ENCODE peak calls at places on chromosomes 13 and 19, in six cellular contexts. One of them, this sample, is unnamed.

GRCh38 chr13:46010148-46010547 is 42.4 kb downstream of the ZC3H13 start:
- DNase-seq in activated CD8-positive, alpha-beta memory T cell treated with anti-CD3 and anti-CD28 coated beads for 1 hour: no peak
- DNase-seq in activated naive CD8-positive, alpha-beta T cell treated with anti-CD3 and anti-CD28 coated beads, Interleukin-2, amount 10 ng/mL, durations not matched to agents 7 days and 5 days: no peak
- DNase-seq in dorsolateral prefrontal cortex: no peak
- DNase-seq in GM13977: no peak
- DNase-seq in fibroblast of the aortic adventitia: peak; percentile 2
- DNase-seq in this sample: no peak

GRCh38 chr19:18450934-18451836 is 13.3 kb upstream of the ISYNA1 start:
- DNase-seq in dorsolateral prefrontal cortex: peak; percentile 86
- DNase-seq in activated naive CD8-positive, alpha-beta T cell treated with anti-CD3 and anti-CD28 coated beads, Interleukin-2, amount 10 ng/mL, durations not matched to agents 7 days and 5 days: peak; percentile 96
- DNase-seq in activated CD8-positive, alpha-beta memory T cell treated with anti-CD3 and anti-CD28 coated beads for 1 hour: peak; percentile 84
- DNase-seq in GM13977: peak; percentile 91
- DNase-seq in fibroblast of the aortic adventitia: peak; percentile 74
- DNase-seq in this sample: peak; percentile 82

GRCh38 chr19:11465605-11466004 is 15.2 kb downstream of the ELAVL3 start:
- DNase-seq in dorsolateral prefrontal cortex: no peak
- DNase-seq in GM13977: no peak
- DNase-seq in activated naive CD8-positive, alpha-beta T cell treated with anti-CD3 and anti-CD28 coated beads, Interleukin-2, amount 10 ng/mL, durations not matched to agents 7 days and 5 days: no peak
- DNase-seq in fibroblast of the aortic adventitia: no peak
- DNase-seq in activated CD8-positive, alpha-beta memory T cell treated with anti-CD3 and anti-CD28 coated beads for 1 hour: no peak
- DNase-seq in this sample: no peak

GRCh38 chr13:99992912-99993311 is 11.3 kb downstream of the ZIC2 start:
- DNase-seq in activated naive CD8-positive, alpha-beta T cell treated with anti-CD3 and anti-CD28 coated beads, Interleukin-2, amount 10 ng/mL, durations not matched to agents 7 days and 5 days: no peak
- DNase-seq in fibroblast of the aortic adventitia: no peak
- DNase-seq in activated CD8-positive, alpha-beta memory T cell treated with anti-CD3 and anti-CD28 coated beads for 1 hour: no peak
- DNase-seq in GM13977: no peak
- DNase-seq in dorsolateral prefrontal cortex: no peak
- DNase-seq in this sample: no peak

GRCh38 chr19:38307076-38307475 is 3.0 kb downstream of the C19orf33 start:
- DNase-seq in fibroblast of the aortic adventitia: no peak
- DNase-seq in activated naive CD8-positive, alpha-beta T cell treated with anti-CD3 and anti-CD28 coated beads, Interleukin-2, amount 10 ng/mL, durations not matched to agents 7 days and 5 days: no peak
- DNase-seq in dorsolateral prefrontal cortex: no peak
- DNase-seq in activated CD8-positive, alpha-beta memory T cell treated with anti-CD3 and anti-CD28 coated beads for 1 hour: no peak
- DNase-seq in GM13977: no peak
- DNase-seq in this sample: no peak

GRCh38 chr13:75687145-75687763 is 51.1 kb downstream of the LMO7 start:
- DNase-seq in GM13977: no peak
- DNase-seq in activated CD8-positive, alpha-beta memory T cell treated with anti-CD3 and anti-CD28 coated beads for 1 hour: no peak
- DNase-seq in dorsolateral prefrontal cortex: no peak
- DNase-seq in activated naive CD8-positive, alpha-beta T cell treated with anti-CD3 and anti-CD28 coated beads, Interleukin-2, amount 10 ng/mL, durations not matched to agents 7 days and 5 days: no peak
- DNase-seq in fibroblast of the aortic adventitia: peak; percentile 78
- DNase-seq in this sample: no peak

GRCh38 chr19:49954092-49954825 is 6.7 kb downstream of the SIGLEC11 start:
- DNase-seq in activated naive CD8-positive, alpha-beta T cell treated with anti-CD3 and anti-CD28 coated beads, Interleukin-2, amount 10 ng/mL, durations not matched to agents 7 days and 5 days: no peak
- DNase-seq in activated CD8-positive, alpha-beta memory T cell treated with anti-CD3 and anti-CD28 coated beads for 1 hour: no peak
- DNase-seq in dorsolateral prefrontal cortex: no peak
- DNase-seq in GM13977: no peak
- DNase-seq in fibroblast of the aortic adventitia: peak; percentile 69
- DNase-seq in this sample: no peak

GRCh38 chr19:13092206-13092605 is 10.5 kb downstream of the LYL1 start:
- DNase-seq in fibroblast of the aortic adventitia: peak; percentile 54
- DNase-seq in activated naive CD8-positive, alpha-beta T cell treated with anti-CD3 and anti-CD28 coated beads, Interleukin-2, amount 10 ng/mL, durations not matched to agents 7 days and 5 days: no peak
- DNase-seq in GM13977: no peak
- DNase-seq in activated CD8-positive, alpha-beta memory T cell treated with anti-CD3 and anti-CD28 coated beads for 1 hour: no peak
- DNase-seq in dorsolateral prefrontal cortex: no peak
- DNase-seq in this sample: no peak

GRCh38 chr19:10290876-10291553 is 1.3 kb downstream of the ICAM5 start:
- DNase-seq in GM13977: peak; percentile 66
- DNase-seq in dorsolateral prefrontal cortex: no peak
- DNase-seq in activated CD8-positive, alpha-beta memory T cell treated with anti-CD3 and anti-CD28 coated beads for 1 hour: no peak
- DNase-seq in activated naive CD8-positive, alpha-beta T cell treated with anti-CD3 and anti-CD28 coated beads, Interleukin-2, amount 10 ng/mL, durations not matched to agents 7 days and 5 days: peak; percentile 71
- DNase-seq in fibroblast of the aortic adventitia: no peak
- DNase-seq in this sample: peak; percentile 83

GRCh38 chr19:17869114-17869608 is 2.6 kb upstream of the SLC5A5 start:
- DNase-seq in dorsolateral prefrontal cortex: no peak
- DNase-seq in GM13977: no peak
- DNase-seq in activated naive CD8-positive, alpha-beta T cell treated with anti-CD3 and anti-CD28 coated beads, Interleukin-2, amount 10 ng/mL, durations not matched to agents 7 days and 5 days: no peak
- DNase-seq in activated CD8-positive, alpha-beta memory T cell treated with anti-CD3 and anti-CD28 coated beads for 1 hour: no peak
- DNase-seq in fibroblast of the aortic adventitia: no peak
- DNase-seq in this sample: no peak

GRCh38 chr13:111661052-111661451 is 340.6 kb downstream of the TEX29 start:
- DNase-seq in activated CD8-positive, alpha-beta memory T cell treated with anti-CD3 and anti-CD28 coated beads for 1 hour: no peak
- DNase-seq in fibroblast of the aortic adventitia: no peak
- DNase-seq in dorsolateral prefrontal cortex: no peak
- DNase-seq in activated naive CD8-positive, alpha-beta T cell treated with anti-CD3 and anti-CD28 coated beads, Interleukin-2, amount 10 ng/mL, durations not matched to agents 7 days and 5 days: no peak
- DNase-seq in GM13977: no peak
- DNase-seq in this sample: no peak

GRCh38 chr19:7622933-7623685 is 6.2 kb downstream of the XAB2 start:
- DNase-seq in dorsolateral prefrontal cortex: no peak
- DNase-seq in fibroblast of the aortic adventitia: no peak
- DNase-seq in activated CD8-positive, alpha-beta memory T cell treated with anti-CD3 and anti-CD28 coated beads for 1 hour: no peak
- DNase-seq in activated naive CD8-positive, alpha-beta T cell treated with anti-CD3 and anti-CD28 coated beads, Interleukin-2, amount 10 ng/mL, durations not matched to agents 7 days and 5 days: no peak
- DNase-seq in GM13977: no peak
- DNase-seq in this sample: no peak

GRCh38 chr19:33063356-33064116 is 1.2 kb downstream of the RHPN2 start:
- DNase-seq in activated CD8-positive, alpha-beta memory T cell treated with anti-CD3 and anti-CD28 coated beads for 1 hour: no peak
- DNase-seq in GM13977: peak; percentile 57
- DNase-seq in fibroblast of the aortic adventitia: peak; percentile 66
- DNase-seq in activated naive CD8-positive, alpha-beta T cell treated with anti-CD3 and anti-CD28 coated beads, Interleukin-2, amount 10 ng/mL, durations not matched to agents 7 days and 5 days: no peak
- DNase-seq in dorsolateral prefrontal cortex: no peak
- DNase-seq in this sample: no peak